ENCODE peak calls at places on chromosomes 4 and X, in six cellular contexts. M is fibroblast of pulmonary artery, B is endothelial cell, Y is cardiac muscle cell, W is lower leg skin, C is uterus. V is an unnamed sample.

GRCh38 chr4:2357821-2358745 is 60.4 kb downstream of the ZFYVE28 start:
- DNase-seq in M (no peak), B (no peak), Y (no peak), W (no peak), C (no peak), V (no peak)

GRCh38 chrX:34918091-34918736 is 24.4 kb upstream of the FAM47B start:
- DNase-seq in M (peak), B (no peak), Y (peak), W (no peak), C (no peak), V (no peak)

GRCh38 chrX:10677490-10677889 is 57.1 kb upstream of the MID1 start:
- DNase-seq in M (peak), B (no peak), Y (peak), W (peak), C (peak), V (no peak)

GRCh38 chr4:169823685-169824084 is 65.9 kb upstream of the HPF1 start:
- DNase-seq in M (peak), B (peak), Y (peak), W (no peak), C (no peak), V (peak)

GRCh38 chrX:154010330-154011087 is 9.2 kb downstream of the IRAK1 start:
- DNase-seq in M (peak), B (no peak), Y (peak), W (no peak), C (no peak), V (no peak)

GRCh38 chr4:104758574-104758973 is 263.9 kb upstream of the CXXC4 start:
- DNase-seq in M (no peak), B (no peak), Y (no peak), W (no peak), C (no peak), V (no peak)

GRCh38 chr4:71189471-71189870 is 149.3 kb upstream of the SLC4A4 start:
- DNase-seq in M (no peak), B (no peak), Y (peak), W (no peak), C (no peak), V (no peak)

GRCh38 chr4:1982124-1983052 is 26.4 kb downstream of the NELFA start:
- DNase-seq in M (no peak), B (no peak), Y (no peak), W (no peak), C (no peak), V (no peak)

GRCh38 chrX:51569561-51569960 is 49.2 kb downstream of the CENPVL3 start:
- DNase-seq in M (no peak), B (no peak), Y (no peak), W (no peak), C (no peak), V (no peak)

GRCh38 chr4:2042207-2042946 is 16.8 kb upstream of the NAT8L start:
- DNase-seq in M (no peak), B (peak), Y (no peak), W (no peak), C (no peak), V (peak)

GRCh38 chr4:70197842-70198241 is 2.3 kb downstream of the ODAM start:
- DNase-seq in M (no peak), B (no peak), Y (peak), W (no peak), C (no peak), V (no peak)

GRCh38 chr4:4599886-4600285 is 58.0 kb upstream of the STX18 start:
- DNase-seq in M (no peak), B (no peak), Y (no peak), W (no peak), C (no peak), V (no peak)

GRCh38 chrX:65196758-65197371 is 220.6 kb upstream of the ZC4H2 start:
- DNase-seq in M (no peak), B (peak), Y (no peak), W (no peak), C (no peak), V (no peak)

GRCh38 chr4:94654714-94655113 is 103.0 kb upstream of the BMPR1B start:
- DNase-seq in M (no peak), B (no peak), Y (no peak), W (no peak), C (no peak), V (no peak)

GRCh38 chrX:52424658-52425057 is 55.8 kb downstream of the XAGE2 start:
- DNase-seq in M (peak), B (no peak), Y (no peak), W (no peak), C (no peak), V (no peak)

GRCh38 chrX:102976290-102976689 is 39.2 kb downstream of the RAB40AL start:
- DNase-seq in M (no peak), B (no peak), Y (peak), W (no peak), C (no peak), V (no peak)

GRCh38 chr4:189436207-189436606 is 504.5 kb upstream of the FRG1 start:
- DNase-seq in M (no peak), B (peak), Y (no peak), W (no peak), C (no peak), V (peak)

GRCh38 chr4:19455850-19456602 is 795.7 kb upstream of the SLIT2 start:
- DNase-seq in M (no peak), B (no peak), Y (no peak), W (no peak), C (no peak), V (no peak)

DNA sequence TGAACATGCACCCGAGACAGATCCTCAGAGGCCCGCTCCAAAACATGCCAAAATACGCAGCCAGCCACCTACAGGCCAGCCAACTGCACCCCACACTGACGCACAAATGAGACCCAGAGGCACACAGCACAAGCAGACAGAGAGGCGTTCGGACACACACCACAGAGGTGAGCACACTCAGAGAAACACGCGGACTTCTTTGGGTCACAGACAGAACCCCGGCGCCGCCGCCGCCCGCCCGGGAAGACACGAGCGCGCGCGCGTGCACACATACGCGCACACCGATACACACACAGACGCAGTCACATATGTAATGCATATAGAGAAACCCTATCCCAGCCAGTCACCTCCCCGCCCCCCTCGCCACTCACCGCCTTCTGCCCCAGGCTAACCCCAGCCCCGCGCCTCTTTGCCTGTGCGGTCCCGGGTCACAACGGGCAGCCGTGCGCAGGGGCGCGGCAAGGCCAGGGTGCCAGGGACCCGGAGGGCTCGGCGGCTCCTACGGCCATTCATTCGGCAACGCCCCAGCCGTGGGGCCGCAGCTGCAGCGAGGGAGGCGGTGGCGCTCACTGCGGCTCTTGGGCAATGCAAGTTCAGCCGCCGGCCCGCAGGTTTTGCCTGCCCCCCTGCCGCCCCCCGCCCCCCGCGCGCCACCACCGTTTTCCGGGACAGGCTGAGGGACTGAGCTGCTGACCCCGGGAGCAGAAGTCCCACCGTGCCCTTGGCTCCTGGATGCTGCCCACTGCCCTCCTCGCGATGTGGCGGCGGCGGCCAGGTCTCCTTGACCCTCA is 532 bp downstream of the SEPTIN6 start:
- DNase-seq in M (peak), B (peak), Y (peak), W (no peak), C (no peak), V (peak)
- TF ChIP-seq CTCF in M (peak), B (no peak), Y (no peak), W (no peak), C (no peak), V (peak)

DNA sequence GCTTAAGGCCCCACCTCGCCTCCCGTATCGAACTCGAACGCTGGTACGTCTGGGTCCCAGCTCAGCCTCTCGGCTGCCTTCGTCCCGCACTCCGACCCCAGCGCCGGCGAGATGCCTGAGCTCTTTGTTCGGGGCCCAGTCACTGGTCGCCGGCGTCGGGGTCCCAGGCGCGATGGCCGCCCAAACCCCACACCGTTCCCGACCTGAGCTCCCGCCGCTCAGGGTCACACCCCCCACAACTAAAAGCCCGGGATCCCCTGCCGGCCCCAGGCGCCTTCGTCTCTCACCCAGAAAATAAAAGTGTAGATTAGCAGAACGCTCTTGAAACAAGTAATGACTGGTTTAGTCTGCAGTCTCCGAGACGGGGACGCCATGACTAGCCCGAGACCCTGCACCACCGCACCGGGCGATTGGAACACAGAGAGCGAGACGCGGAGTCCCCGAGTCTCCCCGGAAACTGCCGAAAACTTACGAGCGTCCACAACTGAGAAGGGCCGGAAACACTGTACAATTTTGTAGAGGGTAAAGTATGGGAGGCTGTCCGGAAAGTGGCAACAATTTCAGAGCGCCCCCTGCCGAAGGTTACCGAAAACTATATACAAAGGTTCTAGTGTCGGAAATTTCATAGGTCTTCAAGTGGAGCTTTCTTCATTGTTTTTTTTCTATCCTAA is at the start of gene TSPAN6:
- DNase-seq in M (peak), B (peak), Y (peak), W (peak), C (peak), V (peak)
- TF ChIP-seq CTCF in M (peak), B (peak), Y (peak), W (no peak), C (peak), V (peak)

GRCh38 chr4:180913750-180914149 is 1329.5 kb upstream of the TENM3 start:
- DNase-seq in M (peak), B (no peak), Y (peak), W (no peak), C (no peak), V (no peak)

GRCh38 chr4:180909279-180909678 is 1333.9 kb upstream of the TENM3 start:
- DNase-seq in M (no peak), B (no peak), Y (no peak), W (no peak), C (no peak), V (peak)
- TF ChIP-seq CTCF in M (no peak), B (peak), Y (no peak), W (no peak), C (no peak), V (peak)

GRCh38 chrX:7170903-7171302 is 22.9 kb upstream of the PUDP start:
- DNase-seq in M (peak), B (peak), Y (peak), W (no peak), C (no peak), V (peak)
- TF ChIP-seq CTCF in M (peak), B (peak), Y (no peak), W (no peak), C (no peak), V (peak)

DNA sequence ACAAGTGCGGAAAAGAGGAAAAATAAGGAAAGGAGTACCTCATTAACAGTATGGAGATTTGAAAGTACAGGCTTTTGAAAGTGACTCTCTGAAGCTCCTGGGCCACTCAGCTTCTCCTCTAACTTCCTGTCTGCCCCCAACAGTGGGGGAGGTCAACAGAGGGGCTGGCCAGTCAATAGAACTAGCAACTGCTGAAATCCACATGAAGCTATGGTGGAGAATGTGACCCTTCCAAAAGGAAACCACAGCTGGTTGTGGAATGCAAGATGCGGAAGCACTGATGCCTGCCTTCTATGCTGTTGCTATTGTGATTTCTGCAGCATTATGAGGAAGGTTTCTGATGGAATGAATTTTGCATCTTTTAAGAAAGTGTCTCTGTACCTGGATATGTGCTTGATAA is 2.4 kb downstream of the CORIN start:
- DNase-seq in M (no peak), B (no peak), Y (peak), W (no peak), C (no peak), V (no peak)
- TF ChIP-seq CTCF in M (no peak), B (no peak), Y (no peak), W (no peak), C (no peak), V (no peak)

GRCh38 chr4:15162465-15163283 is 160.4 kb downstream of the CPEB2 start:
- DNase-seq in M (peak), B (no peak), Y (peak), W (no peak), C (no peak), V (peak)
- TF ChIP-seq CTCF in M (peak), B (no peak), Y (peak), W (no peak), C (peak), V (peak)